ENCODE peak calls at places on chromosomes 3 and 15, in seven cellular contexts. U, G, I, R, Q, A and E are unnamed samples.

GRCh38 chr3:129597087-129597791 is 9.2 kb downstream of the PLXND1 start:
- DNase-seq in U (peak), G (no peak), I (no peak), R (peak), Q (no peak), A (no peak), E (no peak)

GRCh38 chr15:40092416-40093223 is 16.1 kb downstream of the BMF start:
- DNase-seq in U (no peak), G (no peak), I (peak), R (peak), Q (no peak), A (peak), E (no peak)

GRCh38 chr3:4772171-4772804 is 206.9 kb upstream of the BHLHE40 start:
- DNase-seq in U (peak), G (no peak), I (peak), R (peak), Q (no peak), A (peak), E (no peak)

GRCh38 chr15:31338318-31338878 is 11.8 kb downstream of the KLF13 start:
- DNase-seq in U (no peak), G (no peak), I (no peak), R (no peak), Q (no peak), A (peak), E (no peak)

GRCh38 chr3:28668377-28668721 is 319.7 kb upstream of the AZI2 start:
- DNase-seq in U (no peak), G (no peak), I (no peak), R (no peak), Q (no peak), A (no peak), E (no peak)

GRCh38 chr3:149198611-149199010 is 23.0 kb downstream of the CP start:
- DNase-seq in U (no peak), G (no peak), I (no peak), R (peak), Q (no peak), A (no peak), E (no peak)

GRCh38 chr3:107676469-107677309 is 153.9 kb downstream of the BBX start:
- DNase-seq in U (peak), G (no peak), I (no peak), R (peak), Q (no peak), A (no peak), E (no peak)

GRCh38 chr3:188439080-188439479 is 285.1 kb downstream of the LPP start:
- DNase-seq in U (peak), G (peak), I (no peak), R (no peak), Q (no peak), A (no peak), E (peak)

GRCh38 chr3:70824785-70825184 is 512.3 kb upstream of the MDFIC2 start:
- DNase-seq in U (peak), G (no peak), I (no peak), R (peak), Q (no peak), A (no peak), E (no peak)

GRCh38 chr3:145118303-145118702 is 1042.7 kb downstream of the PLOD2 start:
- DNase-seq in U (no peak), G (no peak), I (no peak), R (no peak), Q (no peak), A (no peak), E (no peak)

GRCh38 chr15:56981160-56981559 is 62.7 kb downstream of the TCF12 start:
- DNase-seq in U (no peak), G (no peak), I (no peak), R (no peak), Q (no peak), A (no peak), E (no peak)

GRCh38 chr15:72722071-72722696 is 36.2 kb downstream of the BBS4 start:
- DNase-seq in U (peak), G (peak), I (peak), R (peak), Q (peak), A (peak), E (peak)

GRCh38 chr3:97863025-97863424 is 41.2 kb downstream of the CRYBG3 start:
- DNase-seq in U (no peak), G (no peak), I (no peak), R (peak), Q (no peak), A (no peak), E (no peak)

GRCh38 chr3:153066983-153067382 is 95.0 kb upstream of the RAP2B start:
- DNase-seq in U (no peak), G (no peak), I (no peak), R (no peak), Q (no peak), A (no peak), E (no peak)

GRCh38 chr15:71160976-71161375 is 45.7 kb downstream of the THSD4 start:
- DNase-seq in U (no peak), G (no peak), I (no peak), R (no peak), Q (no peak), A (no peak), E (no peak)

GRCh38 chr3:23968467-23969184 is 23.5 kb downstream of the NR1D2 start:
- DNase-seq in U (no peak), G (no peak), I (no peak), R (peak), Q (no peak), A (no peak), E (no peak)

GRCh38 chr15:32028921-32029320 is 1.4 kb upstream of the CHRNA7 start:
- DNase-seq in U (no peak), G (no peak), I (no peak), R (no peak), Q (no peak), A (no peak), E (no peak)

GRCh38 chr15:69861331-69862171 is 236.2 kb downstream of the TLE3 start:
- DNase-seq in U (no peak), G (no peak), I (no peak), R (peak), Q (no peak), A (no peak), E (no peak)

GRCh38 chr15:32878849-32879795 is 161.3 kb downstream of the GREM1 start:
- DNase-seq in U (no peak), G (no peak), I (no peak), R (no peak), Q (no peak), A (no peak), E (no peak)

GRCh38 chr3:52636673-52637072 is 49.0 kb downstream of the PBRM1 start:
- DNase-seq in U (no peak), G (no peak), I (no peak), R (peak), Q (no peak), A (no peak), E (no peak)

GRCh38 chr3:127689266-127689860 is 16.6 kb downstream of the ABTB1 start:
- DNase-seq in U (no peak), G (no peak), I (peak), R (no peak), Q (no peak), A (peak), E (no peak)

GRCh38 chr15:72614810-72615532 is 39.5 kb upstream of the GOLGA6B start:
- DNase-seq in U (no peak), G (no peak), I (no peak), R (no peak), Q (no peak), A (no peak), E (no peak)